ENCODE peak calls at places on chromosomes 5 and 9, in four cellular contexts. H is fibroblast of pulmonary artery, N is psoas muscle, T is left lung. P is an unnamed sample.

GRCh38 chr5:82833277-82833676 is 243.9 kb downstream of the TMEM167A start:
- DNase-seq in H (no peak), N (no peak), T (no peak), P (no peak)

GRCh38 chr9:81499021-81499454 is 190.3 kb downstream of the TLE1 start:
- DNase-seq in H (peak; percentile 78), N (no peak), T (no peak), P (no peak)

GRCh38 chr9:136786451-136786850 is 4.7 kb upstream of the TMEM141 start:
- DNase-seq in H (no peak), N (no peak), T (no peak), P (no peak)

GRCh38 chr9:15150939-15151338 is 156.1 kb downstream of the TTC39B start:
- DNase-seq in H (no peak), N (no peak), T (no peak), P (no peak)

GRCh38 chr5:3310551-3311340 is 284.9 kb upstream of the IRX1 start:
- DNase-seq in H (peak; percentile 39), N (no peak), T (no peak), P (peak; percentile 22)

GRCh38 chr9:93083592-93084470 is 12.2 kb upstream of the CARD19 start:
- DNase-seq in H (no peak), N (no peak), T (peak; percentile 35), P (peak; percentile 31)

GRCh38 chr9:116094846-116095245 is 58.7 kb upstream of the PAPPA start:
- DNase-seq in H (no peak), N (no peak), T (no peak), P (no peak)

GRCh38 chr9:34560574-34561229 is 28.8 kb downstream of the CNTFR start:
- DNase-seq in H (no peak), N (no peak), T (no peak), P (no peak)

GRCh38 chr5:29382735-29383280 is 1810.7 kb upstream of the CDH6 start:
- DNase-seq in H (no peak), N (no peak), T (no peak), P (no peak)

GRCh38 chr5:33488558-33489355 is 48.0 kb downstream of the TARS1 start:
- DNase-seq in H (no peak), N (no peak), T (no peak), P (peak; percentile 68)

GRCh38 chr5:146967646-146968045 is 89.1 kb upstream of the PPP2R2B start:
- DNase-seq in H (no peak), N (no peak), T (no peak), P (no peak)

GRCh38 chr5:132221781-132222648 is 5.6 kb downstream of the P4HA2 start:
- DNase-seq in H (peak; percentile 83), N (peak; percentile 44), T (no peak), P (no peak)

GRCh38 chr9:37908698-37909186 is 4.8 kb upstream of the SLC25A51 start:
- DNase-seq in H (peak; percentile 93), N (no peak), T (no peak), P (no peak)

GRCh38 chr5:143041972-143042770 is 272.0 kb downstream of the ARHGAP26 start:
- DNase-seq in H (peak; percentile 33), N (no peak), T (peak; percentile 44), P (no peak)

GRCh38 chr5:91049800-91050199 is 333.3 kb downstream of the ARRDC3 start:
- DNase-seq in H (peak; percentile 51), N (no peak), T (no peak), P (no peak)

GRCh38 chr9:5492965-5493364 is 17.4 kb upstream of the PDCD1LG2 start:
- DNase-seq in H (no peak), N (no peak), T (no peak), P (no peak)

GRCh38 chr5:2271280-2271679 is 388.6 kb upstream of the IRX4 start:
- DNase-seq in H (no peak), N (no peak), T (peak; percentile 11), P (no peak)

GRCh38 chr5:7756453-7756852 is 94.5 kb downstream of the CFAP90 start:
- DNase-seq in H (no peak), N (peak; percentile 38), T (no peak), P (no peak)

GRCh38 chr5:116998024-116998423 is 423.4 kb upstream of the SEMA6A start:
- DNase-seq in H (no peak), N (no peak), T (no peak), P (no peak)

GRCh38 chr5:153718713-153719112 is 228.2 kb downstream of the GRIA1 start:
- DNase-seq in H (no peak), N (no peak), T (no peak), P (no peak)

GRCh38 chr5:32531885-32532520 is 53.4 kb upstream of the SUB1 start:
- DNase-seq in H (peak; percentile 53), N (no peak), T (no peak), P (peak; percentile 84)

GRCh38 chr5:177198738-177199137 is 65.2 kb downstream of the NSD1 start:
- DNase-seq in H (no peak), N (no peak), T (no peak), P (no peak)

GRCh38 chr9:2621678-2622360 is at the start of gene VLDLR:
- DNase-seq in H (peak; percentile 19), N (no peak), T (peak; percentile 60), P (peak; percentile 87)

GRCh38 chr5:10688651-10689171 is 72.3 kb downstream of the DAP start:
- DNase-seq in H (no peak), N (no peak), T (no peak), P (no peak)

GRCh38 chr9:124639637-124640036 is 131.5 kb downstream of the NR6A1 start:
- DNase-seq in H (no peak), N (no peak), T (no peak), P (no peak)

GRCh38 chr5:133806847-133807246 is 161.6 kb downstream of the C5orf15 start:
- DNase-seq in H (no peak), N (no peak), T (no peak), P (no peak)

GRCh38 chr9:109857337-109857736 is 77.3 kb downstream of the PALM2AKAP2 start:
- DNase-seq in H (no peak), N (no peak), T (no peak), P (no peak)

GRCh38 chr5:179220716-179221115 is 124.5 kb downstream of the ADAMTS2 start:
- DNase-seq in H (no peak), N (no peak), T (no peak), P (no peak)

GRCh38 chr9:108569624-108570023 is 286.2 kb downstream of the ACTL7B start:
- DNase-seq in H (peak; percentile 29), N (no peak), T (no peak), P (no peak)

GRCh38 chr5:111246459-111246858 is 22.3 kb downstream of the CAMK4 start:
- DNase-seq in H (no peak), N (no peak), T (no peak), P (no peak)

GRCh38 chr5:173178369-173178910 is 34.1 kb downstream of the BNIP1 start:
- DNase-seq in H (no peak), N (no peak), T (no peak), P (no peak)

GRCh38 chr5:53956632-53957031 is 353.7 kb downstream of the ARL15 start:
- DNase-seq in H (no peak), N (no peak), T (no peak), P (no peak)
- TF ChIP-seq CTCF in H (no peak), N (no peak), T (no peak), P (no peak)

GRCh38 chr5:54285573-54286124 is 24.7 kb downstream of the ARL15 start:
- DNase-seq in H (no peak), N (no peak), T (no peak), P (no peak)
- TF ChIP-seq CTCF in H (no peak), N (no peak), T (no peak), P (no peak)

GRCh38 chr5:59037041-59037440 is 454.2 kb downstream of the RAB3C start:
- DNase-seq in H (no peak), N (no peak), T (no peak), P (no peak)

GRCh38 chr5:59035681-59036080 is 452.8 kb downstream of the RAB3C start:
- DNase-seq in H (no peak), N (no peak), T (no peak), P (no peak)

GRCh38 chr5:59037453-59038168 is 454.7 kb downstream of the RAB3C start:
- DNase-seq in H (no peak), N (no peak), T (no peak), P (no peak)

GRCh38 chr5:59036274-59036961 is 453.5 kb downstream of the RAB3C start:
- DNase-seq in H (peak; percentile 96), N (peak; percentile 56), T (peak; percentile 64), P (no peak)

DNA sequence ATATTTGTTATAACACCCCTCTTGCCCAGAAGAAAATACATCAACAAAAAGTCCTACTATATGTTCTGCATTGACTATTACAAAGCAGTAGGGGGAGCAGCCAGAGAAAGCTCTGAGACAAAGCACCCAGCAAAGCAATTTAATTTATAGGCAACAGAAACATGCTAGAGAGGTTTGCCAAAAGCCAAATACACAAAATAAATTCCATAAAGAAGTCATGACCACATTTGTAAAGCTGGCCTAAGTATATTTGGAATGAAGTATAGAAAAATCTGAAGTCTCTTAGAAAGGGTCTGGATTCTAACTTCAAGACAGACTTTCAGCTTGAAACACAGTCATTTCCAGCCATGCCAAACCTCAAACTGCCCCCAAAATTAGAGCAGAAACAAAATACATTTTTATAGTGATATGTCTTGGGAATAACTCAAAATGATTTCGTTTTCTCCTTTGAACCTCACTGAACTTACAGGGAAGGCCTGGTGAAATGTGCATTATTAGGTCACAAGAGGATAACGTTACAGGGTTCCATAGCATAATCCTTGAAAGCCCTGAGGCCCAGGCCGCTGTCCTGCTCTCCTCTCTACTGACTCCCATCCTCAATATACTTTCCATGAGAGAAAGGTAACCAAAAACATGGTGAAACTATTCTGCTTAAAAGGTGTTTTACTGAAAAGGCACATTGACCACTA is 451.8 kb downstream of the RAB3C start:
- DNase-seq in H (peak; percentile 76), N (no peak), T (no peak), P (no peak)
- TF ChIP-seq CTCF in H (peak; percentile 83), N (peak; percentile 60), T (peak; percentile 52), P (peak; percentile 81)

GRCh38 chr5:148725675-148726074 is 71.3 kb upstream of the HTR4 start:
- DNase-seq in H (no peak), N (no peak), T (no peak), P (no peak)

GRCh38 chr5:148730272-148730954 is 76.1 kb upstream of the HTR4 start:
- DNase-seq in H (peak; percentile 35), N (no peak), T (no peak), P (no peak)

GRCh38 chr5:148730955-148731898 is 76.9 kb upstream of the HTR4 start:
- DNase-seq in H (peak; percentile 94), N (peak; percentile 32), T (peak; percentile 64), P (peak; percentile 85)

GRCh38 chr5:148732692-148733091 is 78.4 kb upstream of the HTR4 start:
- DNase-seq in H (no peak), N (no peak), T (no peak), P (no peak)

DNA sequence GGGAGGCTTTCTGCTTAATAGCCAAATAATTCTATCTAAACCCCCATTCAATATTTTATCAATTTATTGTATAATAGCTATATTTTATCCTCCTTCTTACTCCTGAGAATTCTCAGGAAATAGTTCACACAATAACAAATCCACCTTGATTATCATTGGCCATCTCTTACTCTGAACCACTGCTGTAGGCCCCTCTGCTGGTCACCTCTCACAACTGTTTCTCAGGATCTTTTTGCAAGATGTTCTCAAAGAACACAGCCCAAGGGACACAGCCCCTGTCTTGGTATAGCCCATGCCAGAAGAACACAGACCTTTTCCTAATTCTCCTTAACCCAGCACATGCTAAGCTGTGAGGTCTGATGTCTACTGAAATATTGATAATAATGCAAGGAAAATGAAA is 74.9 kb upstream of the HTR4 start:
- DNase-seq in H (no peak), N (no peak), T (no peak), P (peak; percentile 71)
- TF ChIP-seq CTCF in H (peak; percentile 34), N (no peak), T (no peak), P (peak; percentile 76)

P was measured in endodermal cell.